ENCODE peak calls at places on chromosomes 4 and X, in four cellular contexts. One of them, this sample, is unnamed. For H3K27me3, the result is how much of the 10 kb centered on the place peaks cover.

GRCh38 chr4:153156263-153156662 is 48.0 kb upstream of the TRIM2 start:
- DNase-seq in stomach: no peak
- DNase-seq in SK-N-SH: no peak
- DNase-seq in transverse colon: no peak
- DNase-seq in this sample: no peak

GRCh38 chr4:86338521-86338920 is 21.3 kb downstream of the MAPK10 start:
- DNase-seq in stomach: no peak
- DNase-seq in SK-N-SH: no peak
- DNase-seq in transverse colon: no peak
- DNase-seq in this sample: no peak

GRCh38 chrX:105038672-105039328 is 181.7 kb downstream of the TEX13A start:
- DNase-seq in stomach: no peak
- DNase-seq in SK-N-SH: no peak
- DNase-seq in transverse colon: no peak
- DNase-seq in this sample: no peak

GRCh38 chr4:77579406-77580076 is 26.1 kb upstream of the CXCL13 start:
- DNase-seq in stomach: no peak
- DNase-seq in SK-N-SH: no peak
- DNase-seq in transverse colon: no peak
- DNase-seq in this sample: no peak

GRCh38 chr4:89266128-89266527 is 41.5 kb downstream of the GPRIN3 start:
- DNase-seq in stomach: no peak
- DNase-seq in SK-N-SH: no peak
- DNase-seq in transverse colon: no peak
- DNase-seq in this sample: no peak

GRCh38 chrX:118855681-118856310 is 32.2 kb downstream of the ZCCHC12 start:
- DNase-seq in stomach: no peak
- DNase-seq in SK-N-SH: no peak
- DNase-seq in transverse colon: no peak
- DNase-seq in this sample: no peak

GRCh38 chrX:8010105-8010504 is 82.9 kb upstream of the PNPLA4 start:
- DNase-seq in stomach: no peak
- DNase-seq in SK-N-SH: no peak
- DNase-seq in transverse colon: no peak
- DNase-seq in this sample: no peak

GRCh38 chr4:3644849-3645627 is 112.8 kb upstream of the LRPAP1 start:
- DNase-seq in stomach: no peak
- DNase-seq in SK-N-SH: no peak
- DNase-seq in transverse colon: no peak
- DNase-seq in this sample: no peak

GRCh38 chrX:130173190-130173895 is 1.6 kb downstream of the RAB33A start:
- DNase-seq in stomach: no peak
- DNase-seq in SK-N-SH: no peak
- DNase-seq in transverse colon: peak
- DNase-seq in this sample: peak

GRCh38 chrX:112760697-112761096 is 79.9 kb downstream of the AMOT start:
- DNase-seq in stomach: no peak
- DNase-seq in SK-N-SH: no peak
- DNase-seq in transverse colon: no peak
- DNase-seq in this sample: no peak

GRCh38 chr4:150875367-150875766 is 139.7 kb downstream of the LRBA start:
- DNase-seq in stomach: no peak
- DNase-seq in SK-N-SH: no peak
- DNase-seq in transverse colon: no peak
- DNase-seq in this sample: no peak

GRCh38 chrX:74231625-74232024 is 72.4 kb upstream of the ZCCHC13 start:
- DNase-seq in stomach: no peak
- DNase-seq in SK-N-SH: no peak
- DNase-seq in transverse colon: no peak
- DNase-seq in this sample: no peak

GRCh38 chr4:99536148-99536728 is 25.4 kb downstream of the C4orf17 start:
- DNase-seq in stomach: no peak
- DNase-seq in SK-N-SH: peak
- DNase-seq in transverse colon: no peak
- DNase-seq in this sample: no peak

GRCh38 chr4:150385606-150386005 is 196.3 kb upstream of the MAB21L2 start:
- DNase-seq in stomach: no peak
- DNase-seq in SK-N-SH: no peak
- DNase-seq in transverse colon: no peak
- DNase-seq in this sample: no peak

GRCh38 chrX:148811236-148811635 is 310.8 kb downstream of the AFF2 start:
- DNase-seq in stomach: no peak
- DNase-seq in SK-N-SH: no peak
- DNase-seq in transverse colon: no peak
- DNase-seq in this sample: no peak

GRCh38 chrX:2462780-2463179 is 38.0 kb downstream of the DHRSX start:
- DNase-seq in stomach: no peak
- DNase-seq in SK-N-SH: no peak
- DNase-seq in transverse colon: no peak
- DNase-seq in this sample: no peak

GRCh38 chrX:50838820-50839600 is 25.0 kb upstream of the SHROOM4 start:
- DNase-seq in stomach: no peak
- DNase-seq in SK-N-SH: no peak
- DNase-seq in transverse colon: no peak
- DNase-seq in this sample: no peak

GRCh38 chrX:24925430-24925829 is 90.3 kb downstream of the ARX start:
- DNase-seq in stomach: no peak
- DNase-seq in SK-N-SH: no peak
- DNase-seq in transverse colon: no peak
- DNase-seq in this sample: no peak

GRCh38 chr4:67393699-67394281 is 151.5 kb downstream of the CENPC start:
- DNase-seq in stomach: no peak
- DNase-seq in SK-N-SH: peak
- DNase-seq in transverse colon: no peak
- DNase-seq in this sample: no peak

GRCh38 chr4:56330691-56331090 is 56.6 kb downstream of the AASDH start:
- DNase-seq in stomach: no peak
- DNase-seq in SK-N-SH: no peak
- DNase-seq in transverse colon: no peak
- DNase-seq in this sample: no peak

DNA sequence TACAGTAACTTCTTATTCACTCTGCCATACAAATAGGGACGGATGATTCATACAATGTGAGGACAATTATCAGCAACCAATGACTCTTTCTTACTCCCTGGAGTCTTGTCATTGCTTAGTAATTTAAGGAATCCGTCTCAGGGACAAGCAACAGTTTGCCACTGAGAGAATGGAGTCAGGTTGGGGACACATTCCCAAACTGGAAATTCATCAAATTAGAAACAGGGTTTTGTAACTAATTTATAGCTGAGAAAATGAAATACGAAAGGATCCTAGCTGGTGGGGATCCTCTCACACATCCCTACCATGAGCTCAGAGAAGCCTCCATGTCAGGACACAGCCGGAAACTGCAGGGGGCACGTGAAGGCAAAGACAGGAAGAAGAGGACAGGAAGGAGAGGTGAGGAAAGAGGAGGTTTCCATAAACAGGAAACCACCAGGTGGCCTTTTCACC is 50.4 kb upstream of the KDR start:
- DNase-seq in stomach: no peak
- DNase-seq in SK-N-SH: no peak
- DNase-seq in transverse colon: no peak
- DNase-seq in this sample: no peak
- TF ChIP-seq EP300 in stomach: no peak
- TF ChIP-seq EP300 in SK-N-SH: no peak
- TF ChIP-seq EP300 in transverse colon: no peak
- TF ChIP-seq EP300 in this sample: no peak

DNA sequence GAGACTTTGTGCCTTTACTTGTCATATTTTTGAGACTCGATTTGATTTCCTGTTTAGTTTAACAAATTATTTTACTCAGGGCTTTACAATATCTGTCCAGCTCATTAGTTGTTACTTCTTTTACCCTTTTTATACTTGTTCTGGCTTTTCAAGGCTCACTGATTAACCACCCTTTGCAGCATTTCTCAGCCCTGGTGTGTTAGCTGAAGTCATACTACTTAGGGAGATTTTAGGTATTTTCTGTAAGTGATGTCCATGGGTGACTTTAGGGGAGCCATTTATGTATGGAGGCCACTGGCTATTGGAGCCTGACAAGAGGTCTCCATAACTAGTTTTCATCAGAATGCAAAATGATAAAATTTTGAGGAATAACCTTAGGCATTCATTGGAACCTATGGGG is 147.2 kb downstream of the RPA4 start:
- DNase-seq in stomach: no peak
- DNase-seq in SK-N-SH: no peak
- DNase-seq in transverse colon: no peak
- DNase-seq in this sample: no peak
- H3K27me3 ChIP-seq in stomach: under half
- H3K27me3 ChIP-seq in SK-N-SH: under half
- H3K27me3 ChIP-seq in transverse colon: under half
- H3K27me3 ChIP-seq in this sample: under half

DNA sequence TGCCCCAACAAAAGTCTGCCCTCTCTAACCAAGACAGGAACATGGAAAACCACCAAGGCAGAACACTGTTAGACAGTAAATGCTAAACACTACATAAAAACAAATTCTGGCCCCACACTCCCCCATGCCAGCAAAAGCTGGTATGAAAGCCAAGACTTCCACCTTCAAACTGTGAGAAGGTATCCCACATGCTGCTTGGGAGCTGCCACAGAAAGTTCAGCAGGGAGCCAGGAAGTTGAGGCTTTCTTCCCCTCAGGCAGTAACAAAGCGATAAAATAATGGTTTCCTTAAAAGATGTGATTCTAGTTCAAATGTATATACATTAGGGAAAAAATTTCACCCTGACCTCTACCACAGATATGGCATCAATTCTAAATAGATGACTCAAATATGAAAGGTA is 770.4 kb upstream of the NDST4 start:
- DNase-seq in stomach: no peak
- DNase-seq in SK-N-SH: no peak
- DNase-seq in transverse colon: no peak
- DNase-seq in this sample: no peak
- H3K27ac ChIP-seq in stomach: no peak
- H3K27ac ChIP-seq in SK-N-SH: no peak
- H3K27ac ChIP-seq in transverse colon: no peak
- H3K27ac ChIP-seq in this sample: no peak

GRCh38 chrX:154540897-154541535 is 5.6 kb downstream of the G6PD start:
- DNase-seq in stomach: peak
- DNase-seq in SK-N-SH: no peak
- DNase-seq in transverse colon: no peak
- DNase-seq in this sample: no peak
- TF ChIP-seq EP300 in stomach: no peak
- TF ChIP-seq EP300 in SK-N-SH: no peak
- TF ChIP-seq EP300 in transverse colon: no peak
- TF ChIP-seq EP300 in this sample: no peak

GRCh38 chr4:16231570-16232252 is 5.4 kb upstream of the TAPT1 start:
- DNase-seq in stomach: no peak
- DNase-seq in SK-N-SH: no peak
- DNase-seq in transverse colon: no peak
- DNase-seq in this sample: no peak
- H3K27me3 ChIP-seq in stomach: under half
- H3K27me3 ChIP-seq in SK-N-SH: under half
- H3K27me3 ChIP-seq in transverse colon: under half
- H3K27me3 ChIP-seq in this sample: under half

DNA sequence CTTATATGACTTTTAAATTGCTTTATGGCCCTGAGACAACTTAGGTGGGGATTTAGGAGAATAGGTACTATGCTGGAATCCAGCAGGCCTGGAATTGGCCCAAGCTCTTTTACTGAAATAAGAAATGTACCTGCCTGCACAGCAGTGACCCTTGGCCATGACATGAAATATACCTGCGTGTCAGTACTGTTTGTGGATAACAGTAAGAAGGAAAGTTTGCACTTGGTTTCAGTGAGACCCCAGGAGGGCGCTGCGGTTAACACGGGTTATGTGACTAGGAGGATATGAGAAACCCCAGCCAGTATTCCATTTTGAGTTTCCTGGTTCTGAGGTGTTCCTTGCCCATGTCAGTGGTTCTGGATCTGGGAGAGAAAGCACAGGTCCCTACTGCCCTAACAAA is 5.3 kb downstream of the MTM1 start:
- DNase-seq in stomach: no peak
- DNase-seq in SK-N-SH: no peak
- DNase-seq in transverse colon: peak
- DNase-seq in this sample: no peak
- H3K27ac ChIP-seq in stomach: peak
- H3K27ac ChIP-seq in SK-N-SH: no peak
- H3K27ac ChIP-seq in transverse colon: peak
- H3K27ac ChIP-seq in this sample: no peak

GRCh38 chrX:34943235-34943634 is 639 bp downstream of the FAM47B start:
- DNase-seq in stomach: no peak
- DNase-seq in SK-N-SH: no peak
- DNase-seq in transverse colon: no peak
- DNase-seq in this sample: no peak
- TF ChIP-seq EP300 in stomach: no peak
- TF ChIP-seq EP300 in SK-N-SH: no peak
- TF ChIP-seq EP300 in transverse colon: no peak
- TF ChIP-seq EP300 in this sample: no peak

GRCh38 chrX:68892651-68893050 is 63.8 kb downstream of the EFNB1 start:
- DNase-seq in stomach: no peak
- DNase-seq in SK-N-SH: no peak
- DNase-seq in transverse colon: no peak
- DNase-seq in this sample: no peak

GRCh38 chrX:68883800-68884199 is 55.0 kb downstream of the EFNB1 start:
- DNase-seq in stomach: no peak
- DNase-seq in SK-N-SH: no peak
- DNase-seq in transverse colon: no peak
- DNase-seq in this sample: no peak

GRCh38 chrX:68892134-68892533 is 63.3 kb downstream of the EFNB1 start:
- DNase-seq in stomach: no peak
- DNase-seq in SK-N-SH: no peak
- DNase-seq in transverse colon: no peak
- DNase-seq in this sample: no peak

GRCh38 chrX:68894142-68894512 is 65.3 kb downstream of the EFNB1 start:
- DNase-seq in stomach: no peak
- DNase-seq in SK-N-SH: peak
- DNase-seq in transverse colon: no peak
- DNase-seq in this sample: no peak

GRCh38 chrX:68889244-68889643 is 60.4 kb downstream of the EFNB1 start:
- DNase-seq in stomach: no peak
- DNase-seq in SK-N-SH: no peak
- DNase-seq in transverse colon: no peak
- DNase-seq in this sample: no peak
- H3K27me3 ChIP-seq in stomach: under half
- H3K27me3 ChIP-seq in SK-N-SH: under half
- H3K27me3 ChIP-seq in transverse colon: under half
- H3K27me3 ChIP-seq in this sample: under half